ENCODE peak calls at places on chromosomes 16 and 17, in seven cellular contexts. N is tibial artery, D is transverse colon, H is psoas muscle, G is astrocyte of the spinal cord, T is gastrocnemius medialis, A is pancreas. K is an unnamed sample.

GRCh38 chr17:20189979-20190378 is 180.8 kb downstream of the SPECC1 start:
- DNase-seq in H (no peak), G (no peak), T (no peak), D (no peak), A (no peak), N (no peak), K (no peak)

GRCh38 chr17:30151471-30151870 is 34.9 kb downstream of the NSRP1 start:
- DNase-seq in D (no peak), T (no peak), A (no peak), N (no peak), H (no peak), G (no peak), K (no peak)

GRCh38 chr17:42667088-42667951 is 8.2 kb downstream of the TUBG2 start:
- DNase-seq in D (peak), T (peak), N (peak), G (peak), H (peak), A (peak), K (no peak)

GRCh38 chr17:33292981-33293867 is at the start of gene ASIC2:
- DNase-seq in D (peak), N (no peak), G (no peak), A (peak), H (no peak), T (no peak), K (no peak)

GRCh38 chr17:60548990-60549389 is 22.9 kb upstream of the APPBP2 start:
- DNase-seq in N (no peak), D (no peak), H (no peak), G (no peak), T (no peak), A (no peak), K (no peak)

GRCh38 chr17:1629647-1630310 is 1.1 kb upstream of the SLC43A2 start:
- DNase-seq in N (peak), H (peak), T (peak), G (no peak), D (peak), A (peak), K (peak)

GRCh38 chr17:48569676-48570324 is 8.3 kb downstream of the HOXB4 start:
- DNase-seq in T (no peak), G (no peak), N (no peak), D (no peak), A (no peak), H (no peak), K (no peak)

GRCh38 chr17:51745993-51746392 is 412.5 kb downstream of the CA10 start:
- DNase-seq in H (no peak), G (no peak), N (no peak), A (no peak), T (no peak), D (no peak), K (no peak)

GRCh38 chr17:19787733-19788357 is 39.7 kb upstream of the ALDH3A1 start:
- DNase-seq in G (no peak), N (no peak), A (no peak), T (no peak), D (no peak), H (no peak), K (no peak)

GRCh38 chr16:84369938-84370627 is 1.7 kb downstream of the ATP2C2 start:
- DNase-seq in G (no peak), H (no peak), N (no peak), A (no peak), D (peak), T (no peak), K (no peak)

GRCh38 chr17:17729620-17730249 is 48.5 kb downstream of the RAI1 start:
- DNase-seq in G (no peak), D (peak), A (no peak), N (no peak), T (no peak), H (no peak), K (no peak)

GRCh38 chr16:72997141-72997542 is 50.8 kb downstream of the ZFHX3 start:
- DNase-seq in T (peak), G (no peak), D (no peak), A (no peak), H (peak), N (peak), K (no peak)

GRCh38 chr17:57120814-57121213 is 35.8 kb downstream of the AKAP1 start:
- DNase-seq in G (no peak), T (no peak), H (no peak), N (no peak), D (no peak), A (no peak), K (no peak)

GRCh38 chr17:70775667-70776066 is 606.3 kb downstream of the KCNJ2 start:
- DNase-seq in D (no peak), T (no peak), H (no peak), A (no peak), N (no peak), G (no peak), K (no peak)

GRCh38 chr17:50649042-50649908 is 14.6 kb downstream of the ABCC3 start:
- DNase-seq in T (no peak), G (peak), D (no peak), A (no peak), N (no peak), H (no peak), K (no peak)

DNA sequence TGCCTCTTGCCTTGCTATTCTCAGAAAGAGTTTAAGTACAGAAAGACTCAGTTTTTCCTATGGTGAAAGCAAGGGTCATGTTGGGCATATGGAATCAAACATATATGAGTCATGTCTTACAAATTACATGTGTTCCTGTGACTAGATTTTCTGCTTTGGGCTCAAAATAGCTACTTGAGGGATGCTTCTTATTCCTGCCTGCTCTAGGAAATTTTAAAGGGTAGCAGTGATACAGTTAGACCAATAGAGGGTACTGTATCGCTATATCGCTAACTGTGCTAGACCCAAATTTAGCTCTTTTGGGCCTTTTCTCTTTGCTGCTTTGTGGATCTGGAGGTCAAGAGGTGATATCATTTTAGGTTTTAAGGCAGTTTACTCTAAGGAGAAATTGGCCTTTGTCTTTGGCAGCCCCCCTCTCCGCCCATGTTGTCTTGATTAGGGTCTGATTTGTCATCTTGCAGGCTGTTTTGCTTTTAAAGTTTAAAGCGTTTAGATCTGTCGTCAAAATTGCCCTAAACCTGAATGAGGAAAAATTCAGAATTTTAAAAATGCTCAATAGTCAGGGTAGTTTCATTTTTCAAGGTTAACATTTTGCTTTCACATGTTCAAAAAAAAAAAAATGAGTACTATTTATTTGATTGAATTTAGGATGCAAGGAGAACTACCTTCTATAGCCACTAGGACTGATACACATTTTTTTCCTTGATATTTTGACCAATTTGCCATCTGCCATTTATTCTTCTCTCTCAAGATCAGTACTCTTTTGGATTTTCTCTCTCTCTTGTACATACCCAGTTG is 8.8 kb downstream of the NFATC3 start:
- DNase-seq in G (peak), H (no peak), T (no peak), D (no peak), N (no peak), A (no peak), K (no peak)
- TF ChIP-seq CTCF in G (peak), H (peak), T (peak), D (peak), N (peak), A (no peak), K (peak)

GRCh38 chr16:31200821-31201510 is 1.6 kb downstream of the PYCARD start:
- DNase-seq in D (no peak), A (no peak), T (no peak), N (no peak), H (no peak), G (no peak), K (no peak)
- TF ChIP-seq CTCF in D (no peak), A (no peak), T (no peak), N (no peak), H (no peak), G (no peak), K (no peak)

GRCh38 chr17:80429356-80430275 is 14.6 kb downstream of the ENDOV start:
- DNase-seq in T (no peak), H (peak), D (no peak), G (no peak), A (peak), N (no peak), K (no peak)
- TF ChIP-seq CTCF in T (no peak), H (no peak), D (no peak), G (no peak), A (no peak), N (no peak), K (no peak)

DNA sequence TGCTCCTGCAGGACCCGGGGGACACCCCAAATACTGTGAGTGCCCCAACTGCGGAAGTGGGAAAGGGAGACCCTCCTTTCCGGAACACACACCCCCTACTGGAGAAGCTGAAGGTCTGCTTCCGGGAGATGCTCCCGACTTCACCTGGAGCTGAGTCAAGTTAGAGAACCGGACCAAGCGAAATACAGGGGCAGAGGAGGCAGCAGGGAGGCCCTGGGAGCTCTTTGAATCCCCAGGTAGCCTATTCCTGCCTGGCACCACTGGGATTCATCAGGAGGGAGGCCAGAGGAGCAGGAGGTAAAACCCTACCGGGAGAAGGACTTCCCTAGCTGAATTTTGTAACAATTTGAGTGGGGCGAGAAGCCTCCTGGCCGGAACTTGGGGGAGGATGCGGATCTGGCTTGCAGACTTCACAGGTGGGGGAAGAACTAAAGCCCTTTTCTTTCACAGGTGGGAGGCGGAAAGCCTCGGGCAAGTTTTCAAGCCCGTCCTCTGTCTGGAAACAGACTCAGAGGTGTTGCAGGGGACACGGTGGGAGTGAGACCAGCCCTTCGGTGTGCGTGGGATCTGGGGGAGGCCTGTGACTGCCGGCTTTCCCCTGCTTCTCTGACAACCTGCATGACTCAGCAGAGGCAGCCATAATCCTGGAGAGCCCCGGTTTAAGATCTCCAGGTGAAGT is 22.4 kb upstream of the TEKT1 start:
- DNase-seq in A (no peak), H (no peak), G (no peak), T (no peak), D (no peak), N (no peak), K (no peak)
- TF ChIP-seq CTCF in A (no peak), H (no peak), G (peak), T (no peak), D (no peak), N (no peak), K (no peak)

GRCh38 chr17:69265873-69266272 is 37.2 kb upstream of the ABCA10 start:
- DNase-seq in G (no peak), N (no peak), H (no peak), A (no peak), T (no peak), D (no peak), K (no peak)

GRCh38 chr17:69269174-69269998 is 40.8 kb upstream of the ABCA10 start:
- DNase-seq in N (no peak), D (no peak), A (no peak), T (peak), H (no peak), G (peak), K (no peak)

GRCh38 chr17:69267219-69267618 is 38.6 kb upstream of the ABCA10 start:
- DNase-seq in T (no peak), H (no peak), A (no peak), D (no peak), G (no peak), N (no peak), K (no peak)

DNA sequence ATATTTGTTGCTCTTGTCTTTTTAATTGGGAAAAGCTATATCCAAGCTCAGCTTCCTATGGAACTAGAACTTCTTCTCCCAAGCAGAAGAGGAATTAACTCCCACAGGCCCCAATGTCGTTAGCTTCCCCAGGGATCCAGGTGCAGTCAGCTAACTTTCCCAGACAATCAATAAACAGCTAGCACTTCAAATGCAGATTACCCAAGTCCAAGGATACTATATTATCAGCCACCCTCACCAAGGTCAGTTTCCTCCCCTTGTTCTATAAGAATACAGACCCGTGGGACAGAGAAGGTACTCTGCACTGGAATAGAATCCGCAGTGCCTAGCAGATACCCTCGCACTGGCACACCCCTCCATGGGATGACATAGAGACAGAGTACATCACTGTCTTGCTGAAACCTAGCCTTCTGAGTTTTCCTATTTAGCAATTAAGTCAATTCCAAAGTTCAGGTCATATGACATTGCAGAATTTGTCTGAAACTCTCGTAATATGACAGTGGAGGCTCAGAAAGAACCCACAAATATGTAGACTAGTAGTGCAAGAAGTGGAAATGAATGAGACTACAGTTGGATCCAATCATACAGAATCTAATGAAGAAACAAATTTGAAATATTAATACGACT is 39.9 kb upstream of the ABCA10 start:
- DNase-seq in G (no peak), D (no peak), T (no peak), H (no peak), A (no peak), N (no peak), K (no peak)
- TF ChIP-seq CTCF in G (no peak), D (no peak), T (no peak), H (no peak), A (no peak), N (no peak), K (no peak)

GRCh38 chr17:78853926-78854394 is 13.3 kb upstream of the USP36 start:
- DNase-seq in A (no peak), T (no peak), H (peak), N (no peak), D (peak), G (no peak), K (no peak)

GRCh38 chr17:78854508-78854907 is 13.9 kb upstream of the USP36 start:
- DNase-seq in D (no peak), N (no peak), T (no peak), A (no peak), H (peak), G (no peak), K (no peak)

GRCh38 chr17:78849026-78849425 is 8.4 kb upstream of the USP36 start:
- DNase-seq in D (no peak), G (no peak), N (no peak), H (peak), T (no peak), A (no peak), K (no peak)

GRCh38 chr17:78855561-78856165 is 15.0 kb upstream of the USP36 start:
- DNase-seq in T (no peak), H (peak), D (no peak), G (no peak), A (peak), N (no peak), K (no peak)

DNA sequence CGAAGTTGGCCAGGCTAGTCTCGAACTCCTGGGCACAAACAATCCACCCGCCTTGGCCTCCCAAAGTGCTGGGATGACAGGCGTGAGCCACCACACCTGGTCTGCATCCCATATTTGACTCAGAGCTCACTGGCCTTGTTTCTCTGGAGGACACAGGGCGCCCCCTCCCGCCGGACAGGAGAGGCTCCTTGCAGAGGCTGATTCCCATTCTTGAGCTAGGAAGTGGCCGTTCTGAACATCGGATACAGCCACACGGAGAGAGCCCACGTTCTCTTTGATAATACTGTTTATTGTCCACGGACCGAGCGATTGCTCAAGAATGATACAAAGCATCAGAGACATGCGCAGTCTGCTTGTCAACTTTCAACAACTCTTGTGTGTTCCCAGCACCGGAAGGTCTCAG is 12.1 kb upstream of the USP36 start:
- DNase-seq in A (no peak), G (no peak), T (no peak), H (peak), N (no peak), D (no peak), K (no peak)
- TF ChIP-seq CTCF in A (no peak), G (no peak), T (no peak), H (no peak), N (no peak), D (no peak), K (no peak)

GRCh38 chr16:21166561-21166961 is 8.1 kb downstream of the LDAF1 start:
- DNase-seq in H (no peak), A (no peak), N (no peak), G (peak), T (no peak), D (no peak), K (no peak)
- TF ChIP-seq CTCF in H (no peak), A (no peak), N (no peak), G (no peak), T (no peak), D (no peak), K (no peak)

DNA sequence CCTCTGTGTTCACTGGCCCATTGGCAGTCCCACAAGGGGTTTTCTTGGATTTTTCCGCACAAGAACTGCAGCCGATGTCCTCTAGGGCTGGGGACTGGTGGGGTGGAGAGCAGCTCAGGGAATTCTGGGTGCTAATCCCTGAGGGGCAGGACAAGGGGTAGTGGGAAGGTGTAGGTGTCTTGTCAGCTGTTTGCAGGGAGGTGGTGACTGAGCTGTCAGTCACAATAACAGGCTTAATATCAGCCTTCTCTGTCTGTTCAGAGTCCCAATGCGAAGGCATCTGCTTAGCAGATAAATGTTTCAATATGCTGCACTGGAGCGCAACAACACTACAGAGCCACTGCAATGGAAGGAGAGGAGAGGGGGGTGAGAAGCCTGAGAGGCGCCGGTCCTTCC is 10.1 kb upstream of the DHRS13 start:
- DNase-seq in D (no peak), N (no peak), T (no peak), A (no peak), H (no peak), G (no peak), K (no peak)
- TF ChIP-seq CTCF in D (no peak), N (no peak), T (no peak), A (no peak), H (no peak), G (no peak), K (no peak)

DNA sequence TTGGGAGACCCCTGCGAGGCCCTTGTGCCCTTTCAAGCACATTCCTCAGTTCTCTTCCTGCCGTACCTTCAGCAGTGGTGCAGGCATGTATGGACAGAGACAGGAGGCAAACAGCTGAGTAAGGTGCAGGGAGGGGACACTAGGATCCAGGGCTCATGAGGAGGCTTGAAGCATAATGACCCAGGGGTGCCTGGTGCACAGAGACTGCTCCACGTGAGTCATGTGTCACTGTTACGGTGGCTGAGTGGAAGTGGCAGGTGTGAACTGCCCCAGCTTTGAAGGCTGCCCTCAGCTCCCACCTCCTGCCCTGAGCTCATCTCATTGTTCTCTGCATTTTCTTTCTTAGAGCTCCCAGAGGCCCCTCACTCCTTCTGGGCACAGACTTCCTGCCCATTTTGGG is 124.8 kb downstream of the NTN1 start:
- DNase-seq in T (no peak), G (no peak), H (no peak), D (no peak), N (no peak), A (no peak), K (no peak)
- TF ChIP-seq CTCF in T (no peak), G (no peak), H (no peak), D (no peak), N (no peak), A (no peak), K (no peak)